ENCODE peak calls at places on chromosomes 13 and 19, in seven cellular contexts. One of them, this sample, is unnamed.
A peak's percentile ranks its signal among the peaks of the same experiment; 100 is the strongest.

GRCh38 chr19:53463263-53463662 is 4.3 kb upstream of the ZNF813 start:
- DNase-seq in pancreas: no peak
- DNase-seq in effector memory CD4-positive, alpha-beta T cell: no peak
- DNase-seq in neural progenitor cell: peak; percentile 82
- DNase-seq in ascending aorta: peak; percentile 63
- DNase-seq in colonic mucosa: peak; percentile 19
- DNase-seq in thoracic aorta: no peak
- DNase-seq in this sample: no peak

GRCh38 chr13:110447058-110447511 is 114.4 kb downstream of the RAB20 start:
- DNase-seq in neural progenitor cell: no peak
- DNase-seq in colonic mucosa: no peak
- DNase-seq in thoracic aorta: no peak
- DNase-seq in pancreas: no peak
- DNase-seq in ascending aorta: peak; percentile 51
- DNase-seq in effector memory CD4-positive, alpha-beta T cell: no peak
- DNase-seq in this sample: peak; percentile 45

GRCh38 chr13:65472336-65472735 is 1757.8 kb downstream of the PCDH9 start:
- DNase-seq in colonic mucosa: no peak
- DNase-seq in pancreas: no peak
- DNase-seq in neural progenitor cell: no peak
- DNase-seq in ascending aorta: no peak
- DNase-seq in thoracic aorta: no peak
- DNase-seq in effector memory CD4-positive, alpha-beta T cell: no peak
- DNase-seq in this sample: no peak

GRCh38 chr13:111275382-111275781 is 45.1 kb upstream of the TEX29 start:
- DNase-seq in ascending aorta: no peak
- DNase-seq in effector memory CD4-positive, alpha-beta T cell: no peak
- DNase-seq in thoracic aorta: no peak
- DNase-seq in colonic mucosa: no peak
- DNase-seq in pancreas: no peak
- DNase-seq in neural progenitor cell: no peak
- DNase-seq in this sample: no peak

GRCh38 chr13:73096173-73097117 is 37.6 kb downstream of the KLF5 start:
- DNase-seq in ascending aorta: no peak
- DNase-seq in pancreas: no peak
- DNase-seq in effector memory CD4-positive, alpha-beta T cell: no peak
- DNase-seq in neural progenitor cell: no peak
- DNase-seq in thoracic aorta: no peak
- DNase-seq in colonic mucosa: no peak
- DNase-seq in this sample: no peak

GRCh38 chr13:20803180-20803965 is 29.6 kb upstream of the EEF1AKMT1 start:
- DNase-seq in ascending aorta: no peak
- DNase-seq in colonic mucosa: no peak
- DNase-seq in neural progenitor cell: no peak
- DNase-seq in pancreas: no peak
- DNase-seq in effector memory CD4-positive, alpha-beta T cell: no peak
- DNase-seq in thoracic aorta: no peak
- DNase-seq in this sample: no peak

GRCh38 chr13:51158923-51159322 is 47.8 kb upstream of the C13orf42 start:
- DNase-seq in thoracic aorta: no peak
- DNase-seq in pancreas: no peak
- DNase-seq in effector memory CD4-positive, alpha-beta T cell: no peak
- DNase-seq in colonic mucosa: no peak
- DNase-seq in ascending aorta: no peak
- DNase-seq in neural progenitor cell: no peak
- DNase-seq in this sample: no peak

GRCh38 chr19:35462476-35462953 is 14.5 kb downstream of the FFAR2 start:
- DNase-seq in effector memory CD4-positive, alpha-beta T cell: peak; percentile 48
- DNase-seq in thoracic aorta: no peak
- DNase-seq in colonic mucosa: peak; percentile 27
- DNase-seq in pancreas: no peak
- DNase-seq in ascending aorta: no peak
- DNase-seq in neural progenitor cell: no peak
- DNase-seq in this sample: no peak

GRCh38 chr13:65762015-65762414 is 1468.1 kb downstream of the PCDH9 start:
- DNase-seq in colonic mucosa: no peak
- DNase-seq in effector memory CD4-positive, alpha-beta T cell: no peak
- DNase-seq in neural progenitor cell: no peak
- DNase-seq in pancreas: no peak
- DNase-seq in thoracic aorta: no peak
- DNase-seq in ascending aorta: no peak
- DNase-seq in this sample: no peak

GRCh38 chr13:62747629-62748028 is 1332.0 kb upstream of the PCDH20 start:
- DNase-seq in pancreas: no peak
- DNase-seq in ascending aorta: no peak
- DNase-seq in thoracic aorta: no peak
- DNase-seq in effector memory CD4-positive, alpha-beta T cell: no peak
- DNase-seq in neural progenitor cell: no peak
- DNase-seq in colonic mucosa: no peak
- DNase-seq in this sample: no peak

GRCh38 chr19:38267780-38268430 is 3.5 kb downstream of the SPINT2 start:
- DNase-seq in neural progenitor cell: no peak
- DNase-seq in ascending aorta: no peak
- DNase-seq in colonic mucosa: peak; percentile 72
- DNase-seq in thoracic aorta: no peak
- DNase-seq in effector memory CD4-positive, alpha-beta T cell: no peak
- DNase-seq in pancreas: no peak
- DNase-seq in this sample: no peak

GRCh38 chr19:58088521-58089052 is 9.4 kb downstream of the ZSCAN18 start:
- DNase-seq in ascending aorta: no peak
- DNase-seq in colonic mucosa: no peak
- DNase-seq in effector memory CD4-positive, alpha-beta T cell: no peak
- DNase-seq in pancreas: no peak
- DNase-seq in neural progenitor cell: no peak
- DNase-seq in thoracic aorta: no peak
- DNase-seq in this sample: no peak

GRCh38 chr19:29841209-29841558 is 29.4 kb downstream of the CCNE1 start:
- DNase-seq in pancreas: no peak
- DNase-seq in effector memory CD4-positive, alpha-beta T cell: no peak
- DNase-seq in ascending aorta: no peak
- DNase-seq in neural progenitor cell: no peak
- DNase-seq in colonic mucosa: no peak
- DNase-seq in thoracic aorta: no peak
- DNase-seq in this sample: no peak

GRCh38 chr13:113636266-113636963 is 21.6 kb downstream of the ATP4B start:
- DNase-seq in pancreas: peak; percentile 30
- DNase-seq in colonic mucosa: no peak
- DNase-seq in thoracic aorta: no peak
- DNase-seq in neural progenitor cell: no peak
- DNase-seq in effector memory CD4-positive, alpha-beta T cell: no peak
- DNase-seq in ascending aorta: no peak
- DNase-seq in this sample: peak; percentile 35

GRCh38 chr13:113639661-113640262 is 18.2 kb downstream of the ATP4B start:
- DNase-seq in neural progenitor cell: no peak
- DNase-seq in ascending aorta: peak; percentile 24
- DNase-seq in pancreas: peak; percentile 43
- DNase-seq in effector memory CD4-positive, alpha-beta T cell: no peak
- DNase-seq in colonic mucosa: no peak
- DNase-seq in thoracic aorta: no peak
- DNase-seq in this sample: no peak

GRCh38 chr13:113638806-113639205 is 19.2 kb downstream of the ATP4B start:
- DNase-seq in ascending aorta: peak; percentile 33
- DNase-seq in neural progenitor cell: no peak
- DNase-seq in thoracic aorta: no peak
- DNase-seq in effector memory CD4-positive, alpha-beta T cell: no peak
- DNase-seq in colonic mucosa: no peak
- DNase-seq in pancreas: no peak
- DNase-seq in this sample: peak; percentile 29

GRCh38 chr13:113637262-113638160 is 20.5 kb downstream of the ATP4B start:
- DNase-seq in thoracic aorta: no peak
- DNase-seq in neural progenitor cell: no peak
- DNase-seq in ascending aorta: peak; percentile 48
- DNase-seq in colonic mucosa: no peak
- DNase-seq in effector memory CD4-positive, alpha-beta T cell: no peak
- DNase-seq in pancreas: peak; percentile 38
- DNase-seq in this sample: peak; percentile 41

DNA sequence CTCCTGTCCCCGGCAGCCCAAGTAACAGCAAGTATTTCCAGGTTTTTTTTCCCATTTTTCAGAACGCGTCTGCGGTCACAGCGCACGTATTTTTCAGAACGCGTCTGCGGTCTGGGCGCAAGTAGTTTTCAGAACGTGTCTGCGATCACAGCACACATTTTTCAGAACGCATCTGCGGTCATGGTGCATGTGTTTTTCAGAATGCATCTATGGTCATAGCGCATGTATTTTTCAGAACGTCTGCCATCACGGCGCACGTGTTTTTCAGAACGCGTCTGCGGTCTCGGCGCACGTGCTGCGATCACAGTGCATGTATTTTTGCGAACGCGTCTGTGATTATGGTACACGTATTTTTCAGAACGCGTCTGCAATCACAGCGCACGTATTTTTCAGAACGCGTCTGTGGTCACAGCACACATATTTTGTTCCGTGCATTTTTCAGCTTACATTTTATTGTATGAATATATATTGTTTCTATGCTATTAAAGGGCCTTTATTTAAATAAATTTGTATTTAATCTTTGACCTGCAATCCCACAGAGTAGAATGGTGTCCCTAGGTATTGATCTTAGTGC is 19.7 kb downstream of the ATP4B start:
- DNase-seq in ascending aorta: peak; percentile 12
- DNase-seq in effector memory CD4-positive, alpha-beta T cell: no peak
- DNase-seq in thoracic aorta: no peak
- DNase-seq in colonic mucosa: no peak
- DNase-seq in neural progenitor cell: no peak
- DNase-seq in pancreas: peak; percentile 23
- DNase-seq in this sample: peak; percentile 25
- H3K27ac ChIP-seq in ascending aorta: no peak overlapping the region
- H3K27ac ChIP-seq in effector memory CD4-positive, alpha-beta T cell: no peak overlapping the region
- H3K27ac ChIP-seq in thoracic aorta: no peak overlapping the region
- H3K27ac ChIP-seq in colonic mucosa: no peak overlapping the region
- H3K27ac ChIP-seq in neural progenitor cell: no peak overlapping the region
- H3K27ac ChIP-seq in pancreas: no peak overlapping the region
- H3K27ac ChIP-seq in this sample: no peak overlapping the region

GRCh38 chr13:113471844-113472243 is 18.6 kb upstream of the ADPRHL1 start:
- DNase-seq in ascending aorta: no peak
- DNase-seq in colonic mucosa: no peak
- DNase-seq in pancreas: no peak
- DNase-seq in neural progenitor cell: peak; percentile 24
- DNase-seq in thoracic aorta: no peak
- DNase-seq in effector memory CD4-positive, alpha-beta T cell: no peak
- DNase-seq in this sample: no peak
- H3K27ac ChIP-seq in ascending aorta: no peak overlapping the region
- H3K27ac ChIP-seq in colonic mucosa: no peak overlapping the region
- H3K27ac ChIP-seq in pancreas: no peak overlapping the region
- H3K27ac ChIP-seq in neural progenitor cell: no peak overlapping the region
- H3K27ac ChIP-seq in thoracic aorta: no peak overlapping the region
- H3K27ac ChIP-seq in effector memory CD4-positive, alpha-beta T cell: no peak overlapping the region
- H3K27ac ChIP-seq in this sample: no peak overlapping the region

GRCh38 chr13:104450006-104450405 is 1383.8 kb upstream of the SLC10A2 start:
- DNase-seq in neural progenitor cell: no peak
- DNase-seq in ascending aorta: no peak
- DNase-seq in thoracic aorta: no peak
- DNase-seq in pancreas: no peak
- DNase-seq in colonic mucosa: no peak
- DNase-seq in effector memory CD4-positive, alpha-beta T cell: no peak
- DNase-seq in this sample: no peak
- H3K27ac ChIP-seq in neural progenitor cell: no peak overlapping the region
- H3K27ac ChIP-seq in ascending aorta: no peak overlapping the region
- H3K27ac ChIP-seq in thoracic aorta: no peak overlapping the region
- H3K27ac ChIP-seq in pancreas: no peak overlapping the region
- H3K27ac ChIP-seq in colonic mucosa: no peak overlapping the region
- H3K27ac ChIP-seq in effector memory CD4-positive, alpha-beta T cell: no peak overlapping the region
- H3K27ac ChIP-seq in this sample: no peak overlapping the region

DNA sequence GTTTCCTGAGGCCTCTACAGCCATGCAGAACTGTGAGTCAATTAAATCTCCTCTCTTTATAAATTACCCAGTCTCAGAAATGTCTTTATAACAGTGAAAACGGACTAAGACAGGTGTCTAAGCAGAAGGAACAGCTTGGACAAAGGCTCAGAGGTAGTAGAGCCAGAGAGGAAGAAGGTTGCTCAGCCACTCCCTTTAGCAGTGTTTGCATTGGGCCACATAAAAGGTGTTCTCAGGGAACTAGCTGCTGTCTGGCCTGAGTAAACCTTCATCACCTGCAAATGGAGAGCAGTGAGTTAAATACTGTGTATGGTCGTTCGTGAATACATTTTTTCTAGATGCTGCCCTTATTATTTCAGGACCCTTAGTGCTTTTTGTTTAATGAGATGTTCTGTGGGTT is 383.4 kb downstream of the EFNB2 start:
- DNase-seq in colonic mucosa: peak; percentile 69
- DNase-seq in effector memory CD4-positive, alpha-beta T cell: no peak
- DNase-seq in neural progenitor cell: no peak
- DNase-seq in ascending aorta: no peak
- DNase-seq in pancreas: no peak
- DNase-seq in thoracic aorta: no peak
- DNase-seq in this sample: no peak
- H3K27ac ChIP-seq in colonic mucosa: peak overlapping the region; percentile 86
- H3K27ac ChIP-seq in effector memory CD4-positive, alpha-beta T cell: no peak overlapping the region
- H3K27ac ChIP-seq in neural progenitor cell: no peak overlapping the region
- H3K27ac ChIP-seq in ascending aorta: no peak overlapping the region
- H3K27ac ChIP-seq in pancreas: no peak overlapping the region
- H3K27ac ChIP-seq in thoracic aorta: no peak overlapping the region
- H3K27ac ChIP-seq in this sample: no peak overlapping the region

GRCh38 chr13:100529666-100530065 is 58.9 kb downstream of the GGACT start:
- DNase-seq in pancreas: no peak
- DNase-seq in neural progenitor cell: no peak
- DNase-seq in colonic mucosa: no peak
- DNase-seq in effector memory CD4-positive, alpha-beta T cell: no peak
- DNase-seq in ascending aorta: no peak
- DNase-seq in thoracic aorta: no peak
- DNase-seq in this sample: no peak
- H3K27ac ChIP-seq in pancreas: no peak overlapping the region
- H3K27ac ChIP-seq in neural progenitor cell: no peak overlapping the region
- H3K27ac ChIP-seq in colonic mucosa: no peak overlapping the region
- H3K27ac ChIP-seq in effector memory CD4-positive, alpha-beta T cell: no peak overlapping the region
- H3K27ac ChIP-seq in ascending aorta: no peak overlapping the region
- H3K27ac ChIP-seq in thoracic aorta: no peak overlapping the region
- H3K27ac ChIP-seq in this sample: no peak overlapping the region

GRCh38 chr19:56103027-56103614 is 18.0 kb downstream of the ZNF787 start:
- DNase-seq in thoracic aorta: no peak
- DNase-seq in colonic mucosa: no peak
- DNase-seq in ascending aorta: no peak
- DNase-seq in effector memory CD4-positive, alpha-beta T cell: no peak
- DNase-seq in neural progenitor cell: no peak
- DNase-seq in pancreas: no peak
- DNase-seq in this sample: no peak
- H3K27ac ChIP-seq in thoracic aorta: no peak overlapping the region
- H3K27ac ChIP-seq in colonic mucosa: no peak overlapping the region
- H3K27ac ChIP-seq in ascending aorta: no peak overlapping the region
- H3K27ac ChIP-seq in effector memory CD4-positive, alpha-beta T cell: peak overlapping the region; percentile 11
- H3K27ac ChIP-seq in neural progenitor cell: no peak overlapping the region
- H3K27ac ChIP-seq in pancreas: no peak overlapping the region
- H3K27ac ChIP-seq in this sample: no peak overlapping the region

DNA sequence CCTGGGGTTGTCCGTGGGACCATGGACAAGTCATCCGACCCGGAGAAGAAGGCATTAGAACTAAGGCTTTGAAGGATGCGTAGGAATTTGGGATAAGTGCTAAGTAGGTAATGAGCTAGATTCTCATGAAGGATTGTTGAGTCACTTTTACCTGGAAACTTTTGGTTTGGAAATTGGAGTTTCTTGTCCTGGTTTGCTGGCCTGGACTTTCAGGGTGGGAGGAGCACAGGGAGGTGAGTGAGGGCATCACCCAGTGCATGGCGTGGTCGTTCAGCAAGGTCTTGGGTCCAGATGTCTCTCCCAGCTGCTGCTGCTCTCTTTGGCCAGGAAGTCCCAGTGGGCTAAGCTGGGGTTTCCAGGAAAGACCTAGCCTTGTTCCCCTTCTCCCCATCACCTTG is 7.6 kb downstream of the NFIC start:
- DNase-seq in ascending aorta: no peak
- DNase-seq in effector memory CD4-positive, alpha-beta T cell: no peak
- DNase-seq in pancreas: no peak
- DNase-seq in thoracic aorta: no peak
- DNase-seq in neural progenitor cell: no peak
- DNase-seq in colonic mucosa: no peak
- DNase-seq in this sample: no peak
- H3K27ac ChIP-seq in ascending aorta: peak overlapping the region; percentile 96
- H3K27ac ChIP-seq in effector memory CD4-positive, alpha-beta T cell: no peak overlapping the region
- H3K27ac ChIP-seq in pancreas: peak overlapping the region; percentile 83
- H3K27ac ChIP-seq in thoracic aorta: peak overlapping the region; percentile 99
- H3K27ac ChIP-seq in neural progenitor cell: no peak overlapping the region
- H3K27ac ChIP-seq in colonic mucosa: peak overlapping the region; percentile 31
- H3K27ac ChIP-seq in this sample: peak overlapping the region; percentile 88

GRCh38 chr13:31946091-31946770 is 85.3 kb upstream of the FRY start:
- DNase-seq in thoracic aorta: no peak
- DNase-seq in effector memory CD4-positive, alpha-beta T cell: no peak
- DNase-seq in ascending aorta: no peak
- DNase-seq in neural progenitor cell: no peak
- DNase-seq in colonic mucosa: no peak
- DNase-seq in pancreas: no peak
- DNase-seq in this sample: no peak
- H3K27ac ChIP-seq in thoracic aorta: no peak overlapping the region
- H3K27ac ChIP-seq in effector memory CD4-positive, alpha-beta T cell: no peak overlapping the region
- H3K27ac ChIP-seq in ascending aorta: no peak overlapping the region
- H3K27ac ChIP-seq in neural progenitor cell: no peak overlapping the region
- H3K27ac ChIP-seq in colonic mucosa: no peak overlapping the region
- H3K27ac ChIP-seq in pancreas: peak overlapping the region; percentile 78
- H3K27ac ChIP-seq in this sample: no peak overlapping the region

This sample was measured in tibial artery.